ENCODE peak calls at places on chromosomes 13 and 19, in six cellular contexts. R is A549, U is tibial nerve, L is heart left ventricle, E is stomach, K is right lobe of liver. H is an unnamed sample.

GRCh38 chr13:30216111-30216510 is 91.2 kb downstream of the KATNAL1 start:
- DNase-seq in R (no peak), U (no peak), L (no peak), E (no peak), K (no peak), H (no peak)

GRCh38 chr13:99496322-99497142 is 4.7 kb upstream of the TM9SF2 start:
- DNase-seq in R (peak), U (peak), L (peak), E (peak), K (peak), H (peak)

GRCh38 chr19:51070334-51070886 is 5.5 kb upstream of the KLK13 start:
- DNase-seq in R (no peak), U (no peak), L (no peak), E (no peak), K (no peak), H (no peak)

GRCh38 chr19:1111641-1112253 is 8.0 kb downstream of the GPX4 start:
- DNase-seq in R (no peak), U (no peak), L (no peak), E (no peak), K (no peak), H (no peak)

GRCh38 chr19:839146-839872 is 1.5 kb upstream of the PRTN3 start:
- DNase-seq in R (no peak), U (no peak), L (no peak), E (no peak), K (no peak), H (no peak)

GRCh38 chr13:25692156-25692555 is 320.4 kb downstream of the ATP8A2 start:
- DNase-seq in R (no peak), U (no peak), L (no peak), E (no peak), K (no peak), H (no peak)

GRCh38 chr13:23740002-23740401 is 149.2 kb downstream of the MIPEP start:
- DNase-seq in R (no peak), U (no peak), L (no peak), E (no peak), K (no peak), H (no peak)

GRCh38 chr13:30193279-30194234 is 113.8 kb downstream of the KATNAL1 start:
- DNase-seq in R (no peak), U (no peak), L (no peak), E (no peak), K (no peak), H (no peak)

DNA sequence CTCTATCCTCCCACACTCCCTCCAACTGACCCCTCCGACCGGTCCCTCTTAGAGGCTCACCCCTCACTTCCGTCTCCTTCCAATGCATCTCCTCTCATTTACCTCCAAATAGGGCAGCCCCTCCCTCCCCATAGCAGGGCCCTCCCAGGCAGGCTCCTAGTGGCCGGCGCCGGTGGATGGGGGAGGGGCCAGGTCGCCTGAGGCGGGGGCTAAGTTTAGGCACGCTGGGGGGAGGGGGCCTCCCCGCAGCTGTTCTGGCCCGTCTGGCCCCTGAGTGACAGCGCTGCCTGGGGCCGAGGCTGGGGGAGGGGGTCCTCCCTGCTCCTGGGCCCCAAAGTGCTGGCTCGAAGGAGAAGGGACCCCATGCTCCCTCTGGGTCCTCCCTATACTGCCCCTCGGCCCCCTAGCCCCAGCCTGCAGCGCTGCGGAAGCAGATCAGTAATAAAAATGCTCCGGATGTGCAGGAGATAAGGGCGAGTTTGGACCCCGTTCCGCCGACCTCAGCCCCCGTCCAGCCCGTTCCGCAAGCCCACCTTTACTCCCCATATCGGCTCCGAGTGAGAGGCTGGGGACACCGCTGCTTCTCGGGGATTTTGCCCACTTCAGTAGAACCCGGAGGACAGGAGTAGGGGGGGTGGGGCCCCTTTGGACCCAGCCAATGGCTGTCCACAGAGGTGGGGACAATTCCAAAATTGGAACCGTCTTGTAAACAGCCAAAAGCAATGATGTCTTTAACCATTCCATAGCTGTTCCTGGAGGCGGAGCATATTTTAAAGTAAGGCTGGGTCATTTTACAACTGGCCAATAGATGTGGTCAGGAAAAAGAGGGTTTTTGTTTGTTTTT is 4.0 kb downstream of the RTN2 start:
- DNase-seq in R (peak), U (no peak), L (peak), E (no peak), K (no peak), H (no peak)
- TF ChIP-seq POLR2A in R (no peak), U (no peak), L (peak), E (no peak), K (no peak), H (no peak)

GRCh38 chr13:109427695-109428094 is 358.7 kb downstream of the IRS2 start:
- DNase-seq in R (no peak), U (no peak), L (no peak), E (no peak), K (no peak), H (no peak)
- TF ChIP-seq CTCF in R (no peak), U (no peak), L (no peak), E (no peak), K (peak), H (peak)

GRCh38 chr19:41705393-41706174 is 2.8 kb upstream of the CEACAM5 start:
- DNase-seq in R (peak), U (no peak), L (no peak), E (no peak), K (peak), H (peak)

GRCh38 chr19:41708481-41708880 is at the start of gene CEACAM5:
- DNase-seq in R (no peak), U (no peak), L (no peak), E (no peak), K (no peak), H (no peak)

GRCh38 chr19:41707502-41707812 is 969 bp upstream of the CEACAM5 start:
- DNase-seq in R (peak), U (no peak), L (no peak), E (no peak), K (peak), H (no peak)

GRCh38 chr19:41707871-41708371 is 505 bp upstream of the CEACAM5 start:
- DNase-seq in R (no peak), U (no peak), L (no peak), E (no peak), K (no peak), H (no peak)

DNA sequence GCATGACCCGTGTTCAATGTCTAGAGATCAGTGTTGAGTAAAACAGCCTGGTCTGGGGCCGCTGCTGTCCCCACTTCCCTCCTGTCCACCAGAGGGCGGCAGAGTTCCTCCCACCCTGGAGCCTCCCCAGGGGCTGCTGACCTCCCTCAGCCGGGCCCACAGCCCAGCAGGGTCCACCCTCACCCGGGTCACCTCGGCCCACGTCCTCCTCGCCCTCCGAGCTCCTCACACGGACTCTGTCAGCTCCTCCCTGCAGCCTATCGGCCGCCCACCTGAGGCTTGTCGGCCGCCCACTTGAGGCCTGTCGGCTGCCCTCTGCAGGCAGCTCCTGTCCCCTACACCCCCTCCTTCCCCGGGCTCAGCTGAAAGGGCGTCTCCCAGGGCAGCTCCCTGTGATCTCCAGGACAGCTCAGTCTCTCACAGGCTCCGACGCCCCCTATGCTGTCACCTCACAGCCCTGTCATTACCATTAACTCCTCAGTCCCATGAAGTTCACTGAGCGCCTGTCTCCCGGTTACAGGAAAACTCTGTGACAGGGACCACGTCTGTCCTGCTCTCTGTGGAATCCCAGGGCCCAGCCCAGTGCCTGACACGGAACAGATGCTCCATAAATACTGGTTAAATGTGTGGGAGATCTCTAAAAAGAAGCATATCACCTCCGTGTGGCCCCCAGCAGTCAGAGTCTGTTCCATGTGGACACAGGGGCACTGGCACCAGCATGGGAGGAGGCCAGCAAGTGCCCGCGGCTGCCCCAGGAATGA is 1.5 kb upstream of the CEACAM5 start:
- DNase-seq in R (peak), U (no peak), L (peak), E (peak), K (peak), H (peak)
- H3K4me3 ChIP-seq in R (peak), U (no peak), L (no peak), E (peak), K (no peak), H (no peak)

GRCh38 chr19:5913739-5914357 is at the start of gene CAPS:
- DNase-seq in R (peak), U (no peak), L (peak), E (peak), K (no peak), H (no peak)
- TF ChIP-seq POLR2A in R (no peak), U (peak), L (no peak), E (no peak), K (no peak), H (no peak)

GRCh38 chr19:3533563-3534216 is 5.3 kb upstream of the TEKTIP1 start:
- DNase-seq in R (no peak), U (no peak), L (no peak), E (no peak), K (no peak), H (peak)

GRCh38 chr19:3534375-3535234 is 4.4 kb upstream of the TEKTIP1 start:
- DNase-seq in R (no peak), U (no peak), L (no peak), E (no peak), K (no peak), H (no peak)

GRCh38 chr19:3531716-3532115 is 7.3 kb upstream of the TEKTIP1 start:
- DNase-seq in R (no peak), U (no peak), L (no peak), E (no peak), K (no peak), H (no peak)

GRCh38 chr19:3532154-3533019 is 6.6 kb upstream of the TEKTIP1 start:
- DNase-seq in R (no peak), U (no peak), L (no peak), E (no peak), K (no peak), H (no peak)

GRCh38 chr19:3533020-3533408 is 6.0 kb upstream of the TEKTIP1 start:
- DNase-seq in R (no peak), U (no peak), L (no peak), E (no peak), K (no peak), H (no peak)
- TF ChIP-seq CTCF in R (no peak), U (no peak), L (no peak), E (no peak), K (no peak), H (no peak)

GRCh38 chr13:46797468-46798237 is 692 bp upstream of the ESD start:
- DNase-seq in R (no peak), U (no peak), L (no peak), E (no peak), K (no peak), H (peak)

GRCh38 chr13:46796515-46797467 is at the start of gene ESD:
- DNase-seq in R (peak), U (peak), L (peak), E (peak), K (peak), H (peak)

GRCh38 chr13:46795321-46795720 is 1.6 kb downstream of the ESD start:
- DNase-seq in R (no peak), U (no peak), L (no peak), E (no peak), K (no peak), H (no peak)

GRCh38 chr13:46799139-46799538 is 2.2 kb upstream of the ESD start:
- DNase-seq in R (no peak), U (no peak), L (no peak), E (no peak), K (no peak), H (no peak)

DNA sequence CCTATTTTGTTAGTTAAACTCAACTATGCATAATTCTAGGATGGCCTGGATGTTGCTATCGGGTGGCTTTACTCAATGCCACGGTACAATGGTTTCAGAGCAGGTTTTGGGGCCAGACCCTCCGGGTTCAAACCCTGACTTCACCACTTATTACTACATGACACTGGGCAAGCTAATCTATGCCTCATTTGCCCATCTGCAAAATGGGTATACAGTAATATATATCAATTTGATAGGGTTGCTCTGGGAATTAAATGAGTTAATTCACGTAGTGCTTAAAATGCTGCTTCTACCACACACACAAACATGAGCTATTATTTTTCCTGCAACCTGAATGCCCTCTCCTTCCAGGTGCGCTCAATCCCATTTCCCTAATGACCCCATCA is 839 bp downstream of the ESD start:
- DNase-seq in R (no peak), U (no peak), L (no peak), E (no peak), K (no peak), H (no peak)
- H3K4me3 ChIP-seq in R (peak), U (peak), L (peak), E (peak), K (peak), H (peak)

GRCh38 chr19:3527250-3527910 is 11.6 kb upstream of the TEKTIP1 start:
- DNase-seq in R (no peak), U (no peak), L (no peak), E (no peak), K (no peak), H (no peak)
- TF ChIP-seq POLR2A in R (no peak), U (no peak), L (no peak), E (no peak), K (no peak), H (no peak)

GRCh38 chr19:3969435-3970312 is 1.2 kb downstream of the DAPK3 start:
- DNase-seq in R (peak), U (no peak), L (no peak), E (peak), K (no peak), H (no peak)
- TF ChIP-seq CTCF in R (no peak), U (no peak), L (peak), E (no peak), K (no peak), H (no peak)

DNA sequence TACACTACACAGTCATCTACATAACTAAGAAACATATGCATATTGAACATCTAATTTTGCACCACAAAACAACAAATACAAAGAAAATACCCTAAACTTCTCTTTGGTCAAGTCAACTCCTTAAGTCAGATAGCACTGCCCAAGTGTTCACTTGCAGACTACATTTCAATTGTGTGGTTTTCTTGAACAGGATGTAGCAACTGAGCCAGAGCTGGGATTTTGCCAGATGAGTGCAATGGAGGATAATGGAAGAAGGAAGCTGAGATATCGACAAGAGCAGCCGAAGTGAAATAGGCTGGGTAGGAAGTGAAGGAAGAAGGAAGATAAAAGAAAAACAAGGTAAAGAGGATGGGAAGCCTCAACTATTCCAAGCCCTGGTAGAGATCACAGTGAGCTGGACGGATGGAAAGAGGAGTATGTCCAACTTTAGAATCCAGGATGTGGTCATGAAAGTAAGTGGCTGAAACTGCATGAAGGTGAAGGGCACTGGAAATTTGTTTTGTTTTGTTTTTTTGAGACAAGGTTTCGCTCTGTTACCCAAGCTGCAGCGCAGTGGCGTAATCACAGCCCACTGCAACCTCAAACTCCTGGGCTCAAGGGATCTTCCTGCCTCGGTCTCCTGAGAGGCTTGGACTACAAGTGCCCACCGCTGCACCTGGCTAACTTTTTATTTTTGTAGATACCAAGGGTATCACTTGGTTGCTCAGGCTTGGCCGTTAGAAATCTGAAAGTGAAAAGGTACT is 15.0 kb downstream of the NUFIP1 start:
- DNase-seq in R (no peak), U (peak), L (peak), E (peak), K (no peak), H (peak)
- H3K4me3 ChIP-seq in R (no peak), U (no peak), L (no peak), E (no peak), K (no peak), H (no peak)

DNA sequence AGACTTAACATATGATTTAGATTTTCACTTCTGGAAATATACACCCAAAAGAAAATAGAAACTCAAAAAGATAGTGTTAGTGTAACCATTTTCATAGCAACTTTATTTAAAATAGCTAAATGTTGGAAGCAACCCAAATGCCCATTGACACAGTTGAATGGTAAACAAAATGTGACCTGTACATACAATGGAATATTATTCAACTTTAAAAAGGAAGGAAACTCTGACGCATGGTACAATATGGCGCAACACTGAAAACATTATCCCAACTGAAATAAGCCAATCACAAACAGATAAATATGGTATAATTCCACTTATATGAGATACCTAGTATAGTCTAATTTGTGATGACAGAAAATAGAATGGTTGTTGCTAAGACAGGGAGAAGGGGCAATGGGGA is 1456.1 kb upstream of the MIR17HG start:
- DNase-seq in R (no peak), U (no peak), L (no peak), E (no peak), K (no peak), H (no peak)
- TF ChIP-seq POLR2A in R (no peak), U (no peak), L (no peak), E (no peak), K (no peak), H (no peak)